ENCODE peak calls at places on chromosomes 5 and 9, in six cellular contexts. N is stimulated activated CD4-positive, alpha-beta T cell treated with anti-CD3 and anti-CD28 coated beads, Interleukin-2, amount 100 ng/mL, for 24 hours; I is NCI-H774; B is memory B cell; Z is bronchial epithelial cell; O is stomach. G is an unnamed sample.

GRCh38 chr9:86829496-86830046 is 117.7 kb downstream of the GAS1 start:
- DNase-seq in Z (no peak), I (no peak), B (no peak), N (no peak), O (no peak), G (no peak)

GRCh38 chr5:684771-685216 is 8.4 kb downstream of the TPPP start:
- DNase-seq in O (no peak), Z (no peak), N (no peak), B (no peak), I (no peak), G (peak)

GRCh38 chr5:119275146-119275872 is 80.5 kb upstream of the TNFAIP8 start:
- DNase-seq in B (no peak), Z (peak), N (no peak), I (no peak), O (no peak), G (no peak)

GRCh38 chr9:38068866-38069628 is at the start of gene SHB:
- DNase-seq in O (peak), I (peak), B (peak), Z (no peak), N (peak), G (peak)

GRCh38 chr5:38548064-38548759 is 8.2 kb downstream of the LIFR start:
- DNase-seq in O (no peak), Z (no peak), B (no peak), I (no peak), N (no peak), G (no peak)

GRCh38 chr5:106474066-106474465 is 1196.7 kb downstream of the EFNA5 start:
- DNase-seq in Z (no peak), N (no peak), O (no peak), B (no peak), I (no peak), G (no peak)

GRCh38 chr9:112558476-112558875 is 71.8 kb downstream of the KIAA1958 start:
- DNase-seq in O (no peak), Z (peak), N (no peak), I (no peak), B (no peak), G (no peak)

GRCh38 chr5:125485003-125485641 is 738.7 kb upstream of the ZNF608 start:
- DNase-seq in I (peak), O (no peak), B (no peak), N (no peak), Z (peak), G (no peak)

GRCh38 chr9:124855944-124856773 is 2.9 kb downstream of the WDR38 start:
- DNase-seq in O (no peak), I (no peak), B (no peak), N (peak), Z (no peak), G (peak)

GRCh38 chr5:78648359-78649219 is at the start of gene LHFPL2:
- DNase-seq in B (peak), O (peak), N (peak), I (peak), Z (peak), G (peak)

GRCh38 chr5:5409151-5409810 is 13.2 kb upstream of the ICE1 start:
- DNase-seq in B (no peak), Z (peak), N (no peak), I (no peak), O (no peak), G (no peak)

GRCh38 chr5:982377-983237 is 26.0 kb upstream of the NKD2 start:
- DNase-seq in I (no peak), O (no peak), B (no peak), N (no peak), Z (no peak), G (no peak)

GRCh38 chr9:14939378-14939777 is 29.1 kb upstream of the FREM1 start:
- DNase-seq in N (no peak), O (no peak), B (no peak), I (no peak), Z (no peak), G (no peak)

GRCh38 chr9:26243722-26244121 is 565.5 kb upstream of the TUSC1 start:
- DNase-seq in Z (no peak), B (no peak), N (no peak), I (no peak), O (no peak), G (no peak)

GRCh38 chr9:36074870-36075532 is 38.3 kb downstream of the RECK start:
- DNase-seq in I (no peak), O (peak), B (no peak), Z (peak), N (no peak), G (peak)

GRCh38 chr9:99192786-99193465 is 28.8 kb downstream of the ALG2 start:
- DNase-seq in N (no peak), O (no peak), B (no peak), Z (peak), I (no peak), G (no peak)

GRCh38 chr9:16241231-16241630 is 629.2 kb downstream of the BNC2 start:
- DNase-seq in I (no peak), Z (peak), B (no peak), N (no peak), O (no peak), G (no peak)

GRCh38 chr5:179288809-179289185 is 56.5 kb downstream of the ADAMTS2 start:
- DNase-seq in B (no peak), Z (no peak), O (no peak), I (no peak), N (no peak), G (no peak)